ENCODE peak calls at places on chromosomes 3 and 15, in seven cellular contexts. B, N, X, L, W, R and I are unnamed samples.

GRCh38 chr15:101466188-101466587 is 23.3 kb downstream of the PCSK6 start:
- DNase-seq in N (no peak), R (no peak), X (no peak), B (no peak), W (no peak), L (no peak), I (no peak)

GRCh38 chr15:76753131-76753530 is 152.0 kb downstream of the SCAPER start:
- DNase-seq in X (no peak), L (no peak), R (no peak), W (no peak), B (no peak), N (no peak), I (no peak)

GRCh38 chr3:180267202-180267843 is 230.6 kb upstream of the PEX5L start:
- DNase-seq in B (no peak), W (no peak), R (no peak), X (no peak), L (no peak), N (no peak), I (peak; percentile 0)

GRCh38 chr3:86865506-86865905 is 125.4 kb downstream of the VGLL3 start:
- DNase-seq in L (peak; percentile 78), N (no peak), R (peak; percentile 45), X (no peak), W (no peak), B (peak; percentile 24), I (no peak)

GRCh38 chr15:75036269-75036668 is 12.9 kb downstream of the PPCDC start:
- DNase-seq in B (no peak), X (peak; percentile 72), L (no peak), R (no peak), W (peak; percentile 78), N (no peak), I (peak; percentile 87)

GRCh38 chr3:94121161-94121560 is 58.3 kb downstream of the NSUN3 start:
- DNase-seq in N (no peak), X (no peak), W (no peak), B (no peak), L (no peak), R (no peak), I (no peak)

GRCh38 chr3:51735039-51735438 is 28.2 kb downstream of the GRM2 start:
- DNase-seq in L (no peak), W (no peak), N (no peak), B (no peak), R (no peak), X (no peak), I (no peak)

GRCh38 chr3:154137036-154137435 is 15.8 kb downstream of the ARHGEF26 start:
- DNase-seq in X (no peak), L (no peak), N (no peak), B (no peak), W (no peak), R (no peak), I (peak; percentile 78)

GRCh38 chr3:156381253-156381652 is 173.7 kb downstream of the SSR3 start:
- DNase-seq in L (no peak), W (no peak), R (no peak), B (no peak), N (no peak), X (no peak), I (no peak)

GRCh38 chr3:13559751-13560540 is 11.0 kb downstream of the FBLN2 start:
- DNase-seq in L (peak; percentile 51), N (no peak), X (no peak), W (no peak), B (no peak), R (peak; percentile 45), I (no peak)

GRCh38 chr3:22685598-22685997 is 517.5 kb upstream of the UBE2E2 start:
- DNase-seq in R (peak; percentile 19), X (no peak), N (no peak), W (peak; percentile 9), L (no peak), B (no peak), I (no peak)

GRCh38 chr3:43345877-43346276 is 59.5 kb downstream of the SNRK start:
- DNase-seq in W (no peak), B (peak; percentile 69), R (no peak), X (no peak), N (no peak), L (peak; percentile 79), I (no peak)

GRCh38 chr3:43707998-43708397 is 17.3 kb downstream of the ABHD5 start:
- DNase-seq in L (peak; percentile 97), B (peak; percentile 96), N (no peak), X (peak; percentile 85), R (peak; percentile 85), W (peak; percentile 99), I (no peak)

GRCh38 chr3:46496745-46497555 is 826 bp upstream of the RTP3 start:
- DNase-seq in N (peak; percentile 70), X (no peak), B (peak; percentile 46), W (peak; percentile 20), L (no peak), R (peak; percentile 24), I (peak; percentile 38)

GRCh38 chr15:95259965-95260364 is 1028.6 kb downstream of the MCTP2 start:
- DNase-seq in L (peak; percentile 40), W (peak; percentile 89), R (no peak), N (no peak), X (no peak), B (no peak), I (no peak)

GRCh38 chr3:118110196-118110595 is 924.5 kb downstream of the IGSF11 start:
- DNase-seq in W (peak; percentile 54), B (peak; percentile 19), X (no peak), L (peak; percentile 46), N (no peak), R (no peak), I (no peak)

GRCh38 chr15:66789029-66790025 is 87.3 kb downstream of the SMAD6 start:
- DNase-seq in N (no peak), W (peak; percentile 33), B (peak; percentile 81), L (peak; percentile 59), X (no peak), R (peak; percentile 81), I (peak; percentile 45)

GRCh38 chr15:57422113-57422754 is 45.9 kb downstream of the CGNL1 start:
- DNase-seq in W (no peak), B (no peak), R (no peak), N (no peak), L (no peak), X (no peak), I (no peak)

GRCh38 chr3:81851166-81851565 is 89.7 kb upstream of the GBE1 start:
- DNase-seq in X (no peak), B (no peak), R (no peak), N (no peak), L (peak; percentile 1), W (no peak), I (no peak)

DNA sequence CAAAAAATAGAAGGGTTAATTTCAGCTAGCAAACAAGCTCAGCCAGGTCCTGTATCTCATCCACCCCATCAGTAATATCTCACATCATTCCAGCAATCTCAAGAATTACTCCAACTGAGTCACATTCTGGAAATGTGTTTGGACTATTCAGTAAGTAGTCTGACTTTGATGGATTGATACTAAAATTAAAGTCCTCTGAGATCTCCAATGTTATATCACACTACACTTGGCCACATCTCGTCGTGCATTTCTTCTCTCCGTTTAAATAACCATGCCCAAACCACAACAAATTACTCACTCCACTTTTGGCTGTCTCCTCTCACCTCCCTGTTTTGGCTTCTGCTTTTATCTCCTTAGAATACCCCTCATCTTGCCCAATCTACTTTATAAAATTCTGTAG is 292.2 kb downstream of the PYDC2 start:
- DNase-seq in L (peak; percentile 93), B (no peak), N (no peak), R (no peak), W (no peak), X (no peak), I (no peak)
- H3K4me3 ChIP-seq in L (no peak overlapping the region), B (no peak overlapping the region), N (no peak overlapping the region), R (no peak overlapping the region), W (no peak overlapping the region), X (no peak overlapping the region), I (no peak overlapping the region)

GRCh38 chr3:481680-482079 is 285.1 kb downstream of the CHL1 start:
- DNase-seq in L (no peak), W (peak; percentile 21), N (no peak), X (no peak), B (no peak), R (no peak), I (peak; percentile 1)

GRCh38 chr3:480070-480469 is 283.5 kb downstream of the CHL1 start:
- DNase-seq in L (no peak), X (no peak), B (no peak), W (no peak), N (no peak), R (no peak), I (no peak)

GRCh38 chr3:487580-487979 is 291.0 kb downstream of the CHL1 start:
- DNase-seq in X (no peak), N (no peak), L (peak; percentile 1), W (peak; percentile 63), R (no peak), B (no peak), I (no peak)

GRCh38 chr3:482479-482878 is 285.9 kb downstream of the CHL1 start:
- DNase-seq in B (no peak), N (no peak), L (no peak), W (no peak), X (no peak), R (no peak), I (no peak)

GRCh38 chr3:484302-484701 is 287.7 kb downstream of the CHL1 start:
- DNase-seq in B (no peak), L (no peak), R (no peak), W (no peak), N (no peak), X (no peak), I (no peak)
- H3K4me3 ChIP-seq in B (no peak overlapping the region), L (no peak overlapping the region), R (no peak overlapping the region), W (no peak overlapping the region), N (no peak overlapping the region), X (no peak overlapping the region), I (no peak overlapping the region)

DNA sequence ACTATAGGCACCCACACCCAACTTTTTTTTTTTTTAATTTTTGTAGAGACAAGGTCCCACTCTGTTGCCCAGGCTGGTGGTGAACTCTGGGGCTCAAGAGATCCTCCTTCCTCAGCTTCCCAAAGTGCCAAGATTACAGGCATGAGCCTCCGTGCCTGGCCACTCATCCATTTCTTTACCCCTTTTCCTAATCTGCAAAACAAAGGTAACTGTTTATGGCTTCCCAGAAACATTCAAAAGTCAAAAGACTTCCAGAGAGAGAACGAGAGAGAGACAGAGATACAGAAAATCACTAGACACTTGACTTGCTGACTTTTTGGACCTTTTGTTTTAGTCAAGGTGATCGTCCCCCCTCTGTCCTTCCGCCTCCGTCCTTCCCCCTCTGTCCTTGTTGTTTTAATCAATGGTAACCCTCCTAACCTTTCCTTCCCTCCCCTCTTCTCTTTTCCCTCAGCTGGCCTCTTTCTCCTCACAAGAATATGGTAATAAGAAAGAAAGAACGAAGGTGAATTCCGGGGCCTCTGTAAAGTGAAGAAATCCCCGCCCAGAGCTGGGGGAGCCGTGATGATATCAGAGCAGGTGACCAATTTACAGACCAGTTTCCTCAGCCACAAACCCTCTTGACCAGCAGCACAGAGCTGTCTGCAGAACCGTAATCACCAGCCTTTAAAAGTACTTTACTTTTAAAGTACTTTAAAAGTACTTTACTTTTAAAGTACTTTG is 21.9 kb downstream of the KLHL6 start:
- DNase-seq in N (no peak), L (no peak), R (peak; percentile 12), B (no peak), X (no peak), W (no peak), I (no peak)
- H3K4me3 ChIP-seq in N (no peak overlapping the region), L (no peak overlapping the region), R (no peak overlapping the region), B (no peak overlapping the region), X (no peak overlapping the region), W (no peak overlapping the region), I (no peak overlapping the region)

DNA sequence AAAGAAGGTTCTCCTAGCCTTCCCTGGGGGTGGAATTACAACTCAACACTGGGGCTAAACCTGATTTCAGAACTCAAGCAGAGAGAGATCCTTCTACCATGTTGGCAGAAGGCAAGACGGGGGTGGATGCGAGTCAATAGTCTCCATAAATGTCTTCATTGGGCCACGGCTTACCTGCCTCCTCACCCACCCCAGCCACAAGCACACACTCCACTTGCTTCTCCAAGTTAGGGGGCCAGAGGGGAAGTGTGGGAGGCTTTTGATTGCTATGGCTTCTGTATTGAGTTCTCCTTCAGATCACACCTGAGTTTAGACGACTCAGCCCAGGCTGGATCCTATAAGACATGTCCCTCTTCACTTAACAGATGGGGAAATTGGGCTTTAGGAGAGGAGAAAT is 178.9 kb downstream of the UACA start:
- DNase-seq in X (no peak), R (no peak), L (no peak), N (no peak), W (no peak), B (no peak), I (no peak)
- H3K4me3 ChIP-seq in X (peak overlapping the region; percentile 49), R (no peak overlapping the region), L (no peak overlapping the region), N (no peak overlapping the region), W (no peak overlapping the region), B (no peak overlapping the region), I (no peak overlapping the region)